ENCODE peak calls at places on chromosome 14, in four cellular contexts. X, S, Y and Q are unnamed samples.

GRCh38 chr14:52724360-52724644 is 5.7 kb upstream of the STYX start:
- DNase-seq in X (no peak), Y (no peak), S (no peak), Q (no peak)

GRCh38 chr14:93959239-93960107 is 16.9 kb downstream of the ASB2 start:
- DNase-seq in Y (peak), X (peak), S (peak), Q (no peak)

GRCh38 chr14:29668201-29668600 is 259.4 kb downstream of the PRKD1 start:
- DNase-seq in X (peak), Y (no peak), S (no peak), Q (no peak)

GRCh38 chr14:41404121-41404520 is 202.6 kb upstream of the LRFN5 start:
- DNase-seq in S (no peak), Y (no peak), X (peak), Q (no peak)

GRCh38 chr14:49972199-49972671 is 79.4 kb downstream of the ARF6 start:
- DNase-seq in S (no peak), X (peak), Y (no peak), Q (no peak)

GRCh38 chr14:77026930-77027537 is 1.5 kb downstream of the IRF2BPL start:
- DNase-seq in Y (peak), X (peak), S (no peak), Q (peak)

GRCh38 chr14:92105073-92105844 is 1.1 kb downstream of the ATXN3 start:
- DNase-seq in Y (no peak), X (no peak), S (no peak), Q (no peak)

GRCh38 chr14:52900731-52901130 is 50.1 kb downstream of the FERMT2 start:
- DNase-seq in Y (no peak), S (no peak), X (no peak), Q (no peak)

GRCh38 chr14:96098309-96098998 is 59.3 kb downstream of the C14orf132 start:
- DNase-seq in Y (no peak), S (peak), X (peak), Q (peak)

GRCh38 chr14:24329736-24330135 is 5.1 kb downstream of the ADCY4 start:
- DNase-seq in X (no peak), S (peak), Y (no peak), Q (no peak)

GRCh38 chr14:100864206-100864605 is 38.3 kb downstream of the MEG3 start:
- DNase-seq in X (no peak), Y (no peak), S (peak), Q (no peak)

GRCh38 chr14:73250317-73250713 is 13.0 kb downstream of the PAPLN start:
- DNase-seq in X (no peak), Y (no peak), S (no peak), Q (peak)

GRCh38 chr14:71789005-71789404 is 143.2 kb upstream of the RGS6 start:
- DNase-seq in S (no peak), X (no peak), Y (no peak), Q (no peak)

GRCh38 chr14:65187421-65188049 is 85.2 kb upstream of the MAX start:
- DNase-seq in S (no peak), X (no peak), Y (no peak), Q (no peak)

GRCh38 chr14:92486881-92487280 is 26.7 kb upstream of the RIN3 start:
- DNase-seq in S (no peak), X (peak), Y (no peak), Q (no peak)

GRCh38 chr14:58077621-58078020 is 74.4 kb downstream of the ARMH4 start:
- DNase-seq in S (no peak), X (peak), Y (no peak), Q (no peak)

GRCh38 chr14:64766430-64767151 is 62.4 kb downstream of the PLEKHG3 start:
- DNase-seq in X (no peak), Y (no peak), S (peak), Q (no peak)

GRCh38 chr14:32208490-32208889 is 5.4 kb upstream of the RNU6-8 start:
- DNase-seq in X (no peak), S (no peak), Y (no peak), Q (no peak)

GRCh38 chr14:99679111-99679510 is 5.0 kb upstream of the CYP46A1 start:
- DNase-seq in X (no peak), Y (no peak), S (no peak), Q (no peak)

GRCh38 chr14:61064210-61064609 is 83.2 kb downstream of the SLC38A6 start:
- DNase-seq in S (no peak), X (no peak), Y (no peak), Q (no peak)

GRCh38 chr14:73786632-73786941 is 65.0 kb upstream of the PTGR2 start:
- DNase-seq in X (peak), S (peak), Y (peak), Q (no peak)

GRCh38 chr14:31843361-31844091 is 233.6 kb upstream of the ARHGAP5 start:
- DNase-seq in Y (no peak), S (no peak), X (peak), Q (no peak)

GRCh38 chr14:61765225-61765943 is 3.2 kb downstream of the SNAPC1 start:
- DNase-seq in S (no peak), Y (no peak), X (peak), Q (no peak)

GRCh38 chr14:37116933-37117844 is 55.2 kb downstream of the SLC25A21 start:
- DNase-seq in Y (no peak), S (no peak), X (peak), Q (no peak)

GRCh38 chr14:98952595-98953325 is 319.2 kb downstream of the BCL11B start:
- DNase-seq in X (peak), Y (no peak), S (no peak), Q (no peak)

GRCh38 chr14:84520711-84521338 is 1009.1 kb upstream of the FLRT2 start:
- DNase-seq in X (peak), S (no peak), Y (no peak), Q (no peak)

GRCh38 chr14:105337433-105337832 is 22.9 kb downstream of the PACS2 start:
- DNase-seq in X (no peak), S (no peak), Y (no peak), Q (peak)
- H3K27ac ChIP-seq in X (no peak), S (no peak), Y (no peak), Q (no peak)

DNA sequence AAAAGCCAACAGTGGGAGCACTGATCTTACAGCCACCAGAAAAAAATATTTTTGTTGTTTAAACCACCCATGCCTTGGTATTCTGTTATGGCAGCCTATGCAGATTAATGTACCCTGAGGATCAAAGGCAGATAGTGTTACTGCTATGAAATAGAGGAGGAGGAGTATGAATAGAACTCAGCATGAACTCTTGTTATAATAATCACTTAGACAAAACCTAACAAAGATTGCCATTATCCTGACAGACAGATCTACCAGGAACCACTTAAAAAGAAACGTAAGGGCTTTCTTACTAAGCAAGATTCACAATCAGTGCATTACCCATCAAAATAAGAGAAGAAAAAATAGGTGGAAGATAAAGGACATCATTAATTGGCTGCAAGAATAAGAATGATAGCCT is 558.3 kb downstream of the GALC start:
- DNase-seq in Y (no peak), X (no peak), S (no peak), Q (no peak)
- H3K27ac ChIP-seq in Y (no peak), X (no peak), S (no peak), Q (no peak)

GRCh38 chr14:33652566-33653320 is 298.1 kb downstream of the EGLN3 start:
- DNase-seq in Y (no peak), S (no peak), X (no peak), Q (no peak)

GRCh38 chr14:33660248-33660647 is 290.6 kb downstream of the EGLN3 start:
- DNase-seq in X (no peak), S (no peak), Y (no peak), Q (no peak)

GRCh38 chr14:33661071-33661470 is 289.8 kb downstream of the EGLN3 start:
- DNase-seq in S (no peak), Y (no peak), X (no peak), Q (no peak)

GRCh38 chr14:33657478-33657877 is 293.4 kb downstream of the EGLN3 start:
- DNase-seq in X (peak), Y (no peak), S (no peak), Q (no peak)

DNA sequence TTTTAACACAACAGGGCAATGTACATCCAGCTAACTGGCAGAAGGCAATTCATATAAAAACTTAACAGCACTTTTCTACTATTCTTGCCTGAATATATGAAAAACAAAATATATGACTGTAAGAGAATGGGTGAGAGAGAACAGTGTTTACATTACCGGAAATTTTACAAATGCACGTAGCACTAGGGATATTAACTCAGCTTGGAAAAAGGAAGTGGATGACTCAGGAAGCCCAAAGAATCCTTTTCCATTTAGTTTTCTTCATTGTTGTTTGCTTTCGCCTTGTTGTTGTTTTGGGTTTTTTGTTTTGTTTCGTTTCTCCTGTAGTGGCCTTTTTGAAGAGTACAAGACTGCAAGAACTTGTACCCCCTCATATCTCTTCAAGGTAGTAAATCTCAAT is 295.5 kb downstream of the EGLN3 start:
- DNase-seq in Y (no peak), S (no peak), X (no peak), Q (no peak)
- H3K27ac ChIP-seq in Y (no peak), S (no peak), X (no peak), Q (no peak)

GRCh38 chr14:21309956-21310355 is 30.1 kb downstream of the RPGRIP1 start:
- DNase-seq in S (no peak), X (no peak), Y (no peak), Q (no peak)

GRCh38 chr14:21307641-21308040 is 27.8 kb downstream of the RPGRIP1 start:
- DNase-seq in X (no peak), S (no peak), Y (no peak), Q (no peak)

GRCh38 chr14:21309238-21309636 is 29.4 kb downstream of the RPGRIP1 start:
- DNase-seq in Y (no peak), X (no peak), S (no peak), Q (no peak)

GRCh38 chr14:21308132-21308478 is 28.2 kb downstream of the RPGRIP1 start:
- DNase-seq in X (no peak), S (no peak), Y (no peak), Q (no peak)

DNA sequence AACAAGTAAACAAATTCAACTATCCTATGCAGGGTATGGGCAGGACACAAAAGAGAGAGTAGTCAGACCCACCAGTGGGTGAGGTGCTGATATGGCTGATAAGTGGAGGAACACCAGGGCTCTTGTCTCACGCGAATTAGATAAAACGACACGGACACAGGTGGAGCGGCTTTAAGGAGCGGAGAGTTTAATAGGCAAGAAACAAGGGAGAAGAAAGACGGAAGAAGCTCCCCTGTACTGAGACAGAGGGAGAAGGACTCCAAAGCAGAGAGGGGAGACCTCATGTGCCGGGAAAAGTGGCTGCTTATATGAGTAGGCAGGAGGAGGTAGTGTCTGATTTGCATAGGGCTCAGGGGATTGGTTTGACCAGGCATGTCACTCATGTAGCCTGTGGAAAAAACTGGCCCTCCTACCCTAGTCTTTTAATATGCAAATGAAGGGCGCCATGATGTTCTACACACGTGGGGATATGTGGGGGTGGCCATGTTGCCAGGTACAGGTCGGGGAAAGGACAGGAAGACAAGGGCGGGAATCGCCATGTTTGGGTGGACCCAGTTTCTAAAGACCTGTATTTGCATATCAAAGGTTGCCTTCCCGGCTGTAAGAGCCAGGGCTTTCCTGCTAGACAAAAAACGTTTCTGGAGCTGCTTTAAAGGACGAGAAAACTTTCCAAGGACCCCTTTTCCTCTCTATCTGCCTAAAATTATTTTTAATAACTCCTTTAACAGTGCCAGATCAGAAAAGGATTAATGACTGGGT is 28.8 kb downstream of the RPGRIP1 start:
- DNase-seq in S (peak), X (peak), Y (peak), Q (peak)
- H3K27ac ChIP-seq in S (peak), X (no peak), Y (no peak), Q (peak)

DNA sequence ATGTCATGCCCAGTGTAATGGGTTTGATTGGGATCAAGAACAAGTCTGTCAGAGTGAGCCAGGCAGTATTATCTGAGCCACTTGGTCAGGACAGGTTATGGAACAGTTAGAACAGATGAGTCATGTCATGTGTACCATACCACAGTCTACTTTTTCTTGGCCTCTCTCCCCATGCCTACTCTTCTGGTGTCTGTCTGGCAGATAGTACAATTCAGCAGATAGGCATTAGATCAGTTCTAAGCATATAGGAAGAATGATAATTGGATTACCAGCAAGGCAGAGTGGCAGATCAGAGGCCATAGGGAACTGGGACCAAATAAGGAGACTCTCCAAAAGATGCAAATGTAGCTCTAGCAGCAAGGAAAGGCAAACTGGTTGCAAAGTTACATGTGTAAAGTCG is 30.5 kb downstream of the FBXO34 start:
- DNase-seq in X (peak), S (no peak), Y (no peak), Q (no peak)
- H3K27ac ChIP-seq in X (no peak), S (no peak), Y (no peak), Q (no peak)

GRCh38 chr14:59313063-59314018 is 124.9 kb downstream of the DAAM1 start:
- DNase-seq in X (no peak), Y (no peak), S (no peak), Q (no peak)

GRCh38 chr14:59310644-59311043 is 122.2 kb downstream of the DAAM1 start:
- DNase-seq in S (no peak), Y (no peak), X (peak), Q (no peak)

GRCh38 chr14:59309291-59309900 is 120.9 kb downstream of the DAAM1 start:
- DNase-seq in S (no peak), X (peak), Y (no peak), Q (peak)

GRCh38 chr14:59314019-59314608 is 125.6 kb downstream of the DAAM1 start:
- DNase-seq in S (no peak), X (no peak), Y (no peak), Q (no peak)

GRCh38 chr14:59311723-59312122 is 123.3 kb downstream of the DAAM1 start:
- DNase-seq in X (no peak), S (no peak), Y (no peak), Q (no peak)
- H3K27ac ChIP-seq in X (no peak), S (no peak), Y (peak), Q (no peak)

DNA sequence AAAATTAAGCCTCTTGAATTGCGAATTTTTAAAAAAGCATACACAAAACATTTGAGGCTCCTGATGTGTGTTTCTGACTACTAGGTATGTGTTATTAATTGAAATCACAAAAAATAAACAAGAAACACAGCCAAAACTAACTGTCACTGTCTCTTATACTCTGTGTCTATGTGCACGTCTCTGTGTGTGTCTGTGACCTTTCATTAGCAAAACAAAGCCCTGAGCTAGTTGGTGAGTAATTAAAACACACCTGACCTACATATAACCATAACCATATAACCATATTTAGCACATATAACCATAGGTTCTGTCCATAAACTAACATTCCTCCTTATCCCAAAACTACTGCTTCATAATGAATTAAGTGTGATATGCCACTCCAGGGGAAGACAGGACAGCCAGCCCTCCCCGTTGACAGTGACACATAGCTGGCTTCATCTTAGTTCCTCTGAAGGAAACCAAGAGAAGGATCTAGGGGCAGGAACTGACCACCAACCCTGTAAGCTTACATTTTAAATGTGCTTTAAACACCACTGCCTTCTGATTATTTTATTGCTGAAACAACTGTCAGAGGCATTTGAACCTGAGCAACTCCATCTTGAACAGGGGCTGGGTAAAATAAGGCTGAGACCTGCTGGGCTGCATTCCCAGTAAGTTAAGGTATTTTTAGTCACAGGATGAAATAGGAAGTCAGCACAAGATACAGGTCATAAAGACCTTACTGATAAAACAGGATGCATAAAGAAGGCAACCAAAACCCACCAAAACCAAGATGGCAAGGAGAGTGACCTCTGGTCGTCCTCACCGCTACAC is 106.7 kb downstream of the PPP2R5E start:
- DNase-seq in X (no peak), S (no peak), Y (no peak), Q (no peak)
- H3K27ac ChIP-seq in X (peak), S (peak), Y (peak), Q (peak)

GRCh38 chr14:68684466-68685418 is 108.1 kb downstream of the ZFP36L1 start:
- DNase-seq in Y (peak), X (peak), S (no peak), Q (no peak)
- H3K27ac ChIP-seq in Y (peak), X (no peak), S (peak), Q (peak)

DNA sequence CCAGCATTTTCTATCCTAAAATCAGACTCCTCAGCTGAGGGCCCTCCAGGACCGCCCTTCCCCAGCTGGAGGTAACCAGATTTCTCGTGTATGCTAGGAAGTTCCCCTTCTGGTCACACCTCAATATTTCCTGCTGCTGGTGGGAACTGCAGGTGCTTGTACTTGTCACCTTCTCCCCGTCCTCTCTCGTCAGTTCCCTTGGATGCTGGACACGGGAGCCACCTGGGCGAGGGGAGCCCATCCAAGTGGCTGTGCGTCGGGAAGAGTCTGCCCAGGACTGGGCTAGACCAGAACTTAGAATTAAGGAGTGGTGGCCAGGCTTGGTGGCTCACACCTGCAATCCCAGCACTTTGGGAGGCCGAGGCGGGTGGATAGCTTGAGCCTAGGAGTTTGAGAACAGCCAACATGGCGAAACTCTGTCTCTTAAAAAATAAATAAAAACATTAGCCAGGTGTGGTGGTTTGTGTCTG is 23.2 kb upstream of the KIF26A start:
- DNase-seq in Y (no peak), S (peak), X (no peak), Q (peak)
- H3K27ac ChIP-seq in Y (no peak), S (no peak), X (no peak), Q (no peak)